ENCODE peak calls at places on chromosomes 5 and 9, in eight cellular contexts. One of them, this sample, is unnamed.

GRCh38 chr5:491119-491855 is 33.0 kb downstream of the SLC9A3 start:
- DNase-seq in NCI-H2081: no peak
- DNase-seq in Right ventricle myocardium superior: no peak
- DNase-seq in stimulated activated CD8-positive, alpha-beta memory T cell treated with anti-CD3 and anti-CD28 coated beads, Interleukin-2, amount 100 ng/mL, for 48 hours: no peak
- DNase-seq in SJSA1: no peak
- DNase-seq in NCI-H1105: no peak
- DNase-seq in posterior cingulate gyrus: no peak
- DNase-seq in colonic mucosa: no peak
- DNase-seq in this sample: no peak

GRCh38 chr9:133581553-133582343 is 27.4 kb downstream of the FAM163B start:
- DNase-seq in NCI-H2081: no peak
- DNase-seq in Right ventricle myocardium superior: peak; percentile 86
- DNase-seq in stimulated activated CD8-positive, alpha-beta memory T cell treated with anti-CD3 and anti-CD28 coated beads, Interleukin-2, amount 100 ng/mL, for 48 hours: no peak
- DNase-seq in SJSA1: no peak
- DNase-seq in NCI-H1105: no peak
- DNase-seq in posterior cingulate gyrus: no peak
- DNase-seq in colonic mucosa: no peak
- DNase-seq in this sample: peak; percentile 86

GRCh38 chr5:159362190-159362589 is 31.9 kb upstream of the IL12B start:
- DNase-seq in NCI-H2081: no peak
- DNase-seq in Right ventricle myocardium superior: no peak
- DNase-seq in stimulated activated CD8-positive, alpha-beta memory T cell treated with anti-CD3 and anti-CD28 coated beads, Interleukin-2, amount 100 ng/mL, for 48 hours: no peak
- DNase-seq in SJSA1: no peak
- DNase-seq in NCI-H1105: no peak
- DNase-seq in posterior cingulate gyrus: no peak
- DNase-seq in colonic mucosa: no peak
- DNase-seq in this sample: no peak

GRCh38 chr5:112270299-112271293 is 148.5 kb downstream of the EPB41L4A start:
- DNase-seq in NCI-H2081: no peak
- DNase-seq in Right ventricle myocardium superior: no peak
- DNase-seq in stimulated activated CD8-positive, alpha-beta memory T cell treated with anti-CD3 and anti-CD28 coated beads, Interleukin-2, amount 100 ng/mL, for 48 hours: no peak
- DNase-seq in SJSA1: no peak
- DNase-seq in NCI-H1105: no peak
- DNase-seq in posterior cingulate gyrus: no peak
- DNase-seq in colonic mucosa: no peak
- DNase-seq in this sample: no peak

GRCh38 chr5:61625682-61626620 is 293.9 kb downstream of the ZSWIM6 start:
- DNase-seq in NCI-H2081: no peak
- DNase-seq in Right ventricle myocardium superior: peak; percentile 90
- DNase-seq in stimulated activated CD8-positive, alpha-beta memory T cell treated with anti-CD3 and anti-CD28 coated beads, Interleukin-2, amount 100 ng/mL, for 48 hours: peak; percentile 33
- DNase-seq in SJSA1: no peak
- DNase-seq in NCI-H1105: no peak
- DNase-seq in posterior cingulate gyrus: peak; percentile 74
- DNase-seq in colonic mucosa: peak; percentile 86
- DNase-seq in this sample: no peak

GRCh38 chr5:133287500-133287899 is 235.7 kb downstream of the HSPA4 start:
- DNase-seq in NCI-H2081: peak; percentile 1
- DNase-seq in Right ventricle myocardium superior: no peak
- DNase-seq in stimulated activated CD8-positive, alpha-beta memory T cell treated with anti-CD3 and anti-CD28 coated beads, Interleukin-2, amount 100 ng/mL, for 48 hours: peak; percentile 26
- DNase-seq in SJSA1: peak; percentile 75
- DNase-seq in NCI-H1105: no peak
- DNase-seq in posterior cingulate gyrus: no peak
- DNase-seq in colonic mucosa: peak; percentile 25
- DNase-seq in this sample: no peak

GRCh38 chr9:87324613-87325194 is 173.0 kb upstream of the DAPK1 start:
- DNase-seq in NCI-H2081: peak; percentile 47
- DNase-seq in Right ventricle myocardium superior: no peak
- DNase-seq in stimulated activated CD8-positive, alpha-beta memory T cell treated with anti-CD3 and anti-CD28 coated beads, Interleukin-2, amount 100 ng/mL, for 48 hours: no peak
- DNase-seq in SJSA1: no peak
- DNase-seq in NCI-H1105: peak; percentile 38
- DNase-seq in posterior cingulate gyrus: no peak
- DNase-seq in colonic mucosa: no peak
- DNase-seq in this sample: no peak

GRCh38 chr9:18638448-18639249 is 164.7 kb downstream of the ADAMTSL1 start:
- DNase-seq in NCI-H2081: no peak
- DNase-seq in Right ventricle myocardium superior: no peak
- DNase-seq in stimulated activated CD8-positive, alpha-beta memory T cell treated with anti-CD3 and anti-CD28 coated beads, Interleukin-2, amount 100 ng/mL, for 48 hours: no peak
- DNase-seq in SJSA1: no peak
- DNase-seq in NCI-H1105: no peak
- DNase-seq in posterior cingulate gyrus: no peak
- DNase-seq in colonic mucosa: no peak
- DNase-seq in this sample: no peak

GRCh38 chr5:109743770-109744212 is 54.1 kb downstream of the MAN2A1 start:
- DNase-seq in NCI-H2081: no peak
- DNase-seq in Right ventricle myocardium superior: no peak
- DNase-seq in stimulated activated CD8-positive, alpha-beta memory T cell treated with anti-CD3 and anti-CD28 coated beads, Interleukin-2, amount 100 ng/mL, for 48 hours: no peak
- DNase-seq in SJSA1: peak; percentile 93
- DNase-seq in NCI-H1105: no peak
- DNase-seq in posterior cingulate gyrus: no peak
- DNase-seq in colonic mucosa: no peak
- DNase-seq in this sample: no peak